ENCODE peak calls at places on chromosomes 1 and 21, in five cellular contexts. One of them, this sample, is unnamed.

GRCh38 chr1:8133657-8134430 is 107.7 kb upstream of the ERRFI1 start:
- DNase-seq in pancreas: no peak
- DNase-seq in psoas muscle: peak
- DNase-seq in suprapubic skin: peak
- DNase-seq in thoracic aorta: peak
- DNase-seq in this sample: peak

GRCh38 chr1:211133393-211133840 is 531 bp downstream of the KCNH1 start:
- DNase-seq in suprapubic skin: no peak
- DNase-seq in pancreas: no peak
- DNase-seq in thoracic aorta: no peak
- DNase-seq in psoas muscle: peak
- DNase-seq in this sample: no peak

GRCh38 chr1:58082596-58082995 is 463.9 kb downstream of the OMA1 start:
- DNase-seq in pancreas: no peak
- DNase-seq in suprapubic skin: no peak
- DNase-seq in thoracic aorta: no peak
- DNase-seq in psoas muscle: no peak
- DNase-seq in this sample: no peak

GRCh38 chr1:183096351-183096750 is 73.1 kb downstream of the LAMC1 start:
- DNase-seq in suprapubic skin: no peak
- DNase-seq in pancreas: no peak
- DNase-seq in psoas muscle: no peak
- DNase-seq in thoracic aorta: no peak
- DNase-seq in this sample: no peak

GRCh38 chr1:53342735-53343470 is 15.0 kb upstream of the LRP8 start:
- DNase-seq in pancreas: no peak
- DNase-seq in psoas muscle: no peak
- DNase-seq in suprapubic skin: peak
- DNase-seq in thoracic aorta: no peak
- DNase-seq in this sample: peak

GRCh38 chr1:156245451-156246232 is 2.2 kb downstream of the PAQR6 start:
- DNase-seq in suprapubic skin: peak
- DNase-seq in pancreas: peak
- DNase-seq in psoas muscle: peak
- DNase-seq in thoracic aorta: no peak
- DNase-seq in this sample: no peak

GRCh38 chr1:232978827-232979226 is 28.4 kb downstream of the NTPCR start:
- DNase-seq in pancreas: no peak
- DNase-seq in suprapubic skin: no peak
- DNase-seq in thoracic aorta: no peak
- DNase-seq in psoas muscle: no peak
- DNase-seq in this sample: no peak

GRCh38 chr1:93021539-93022134 is 57.4 kb upstream of the MTF2 start:
- DNase-seq in thoracic aorta: no peak
- DNase-seq in psoas muscle: no peak
- DNase-seq in suprapubic skin: no peak
- DNase-seq in pancreas: no peak
- DNase-seq in this sample: no peak

GRCh38 chr1:214461305-214461704 is 90.1 kb downstream of the PTPN14 start:
- DNase-seq in thoracic aorta: no peak
- DNase-seq in suprapubic skin: no peak
- DNase-seq in pancreas: no peak
- DNase-seq in psoas muscle: no peak
- DNase-seq in this sample: no peak

GRCh38 chr1:169109561-169110134 is 3.2 kb downstream of the ATP1B1 start:
- DNase-seq in pancreas: peak
- DNase-seq in psoas muscle: no peak
- DNase-seq in thoracic aorta: no peak
- DNase-seq in suprapubic skin: no peak
- DNase-seq in this sample: peak

GRCh38 chr1:221824909-221825308 is 83.0 kb upstream of the DUSP10 start:
- DNase-seq in thoracic aorta: no peak
- DNase-seq in suprapubic skin: no peak
- DNase-seq in psoas muscle: no peak
- DNase-seq in pancreas: no peak
- DNase-seq in this sample: no peak

GRCh38 chr1:3774503-3775247 is 2.1 kb downstream of the SMIM1 start:
- DNase-seq in suprapubic skin: no peak
- DNase-seq in pancreas: peak
- DNase-seq in thoracic aorta: no peak
- DNase-seq in psoas muscle: no peak
- DNase-seq in this sample: no peak

GRCh38 chr1:180548686-180549326 is 10.0 kb upstream of the OVAAL start:
- DNase-seq in psoas muscle: no peak
- DNase-seq in thoracic aorta: no peak
- DNase-seq in suprapubic skin: no peak
- DNase-seq in pancreas: no peak
- DNase-seq in this sample: no peak

GRCh38 chr1:56284933-56285332 is 294.4 kb downstream of the PLPP3 start:
- DNase-seq in pancreas: no peak
- DNase-seq in psoas muscle: peak
- DNase-seq in suprapubic skin: no peak
- DNase-seq in thoracic aorta: no peak
- DNase-seq in this sample: no peak

GRCh38 chr1:198711837-198712236 is 73.0 kb downstream of the PTPRC start:
- DNase-seq in pancreas: no peak
- DNase-seq in psoas muscle: no peak
- DNase-seq in suprapubic skin: no peak
- DNase-seq in thoracic aorta: no peak
- DNase-seq in this sample: no peak

GRCh38 chr1:58755468-58755872 is 28.4 kb downstream of the JUN start:
- DNase-seq in suprapubic skin: peak
- DNase-seq in psoas muscle: peak
- DNase-seq in thoracic aorta: peak
- DNase-seq in pancreas: no peak
- DNase-seq in this sample: peak

GRCh38 chr1:71787699-71788098 is 494.6 kb downstream of the NEGR1 start:
- DNase-seq in suprapubic skin: no peak
- DNase-seq in pancreas: no peak
- DNase-seq in psoas muscle: no peak
- DNase-seq in thoracic aorta: no peak
- DNase-seq in this sample: no peak

GRCh38 chr1:39407889-39408640 is 83.4 kb upstream of the BMP8A start:
- DNase-seq in thoracic aorta: no peak
- DNase-seq in pancreas: no peak
- DNase-seq in psoas muscle: no peak
- DNase-seq in suprapubic skin: no peak
- DNase-seq in this sample: no peak

GRCh38 chr21:21137986-21138385 is 139.8 kb downstream of the NCAM2 start:
- DNase-seq in suprapubic skin: no peak
- DNase-seq in thoracic aorta: no peak
- DNase-seq in pancreas: no peak
- DNase-seq in psoas muscle: no peak
- DNase-seq in this sample: no peak

GRCh38 chr1:25487628-25488027 is 55.8 kb upstream of the LDLRAP1 start:
- DNase-seq in psoas muscle: no peak
- DNase-seq in pancreas: no peak
- DNase-seq in thoracic aorta: no peak
- DNase-seq in suprapubic skin: no peak
- DNase-seq in this sample: no peak

GRCh38 chr1:53585116-53585515 is 125.9 kb downstream of the DMRTB1 start:
- DNase-seq in psoas muscle: no peak
- DNase-seq in thoracic aorta: no peak
- DNase-seq in suprapubic skin: peak
- DNase-seq in pancreas: no peak
- DNase-seq in this sample: no peak

GRCh38 chr21:46662367-46662654 is 26.8 kb downstream of the PRMT2 start:
- DNase-seq in psoas muscle: no peak
- DNase-seq in pancreas: no peak
- DNase-seq in thoracic aorta: no peak
- DNase-seq in suprapubic skin: no peak
- DNase-seq in this sample: no peak

GRCh38 chr21:26834181-26834945 is 10.8 kb downstream of the ADAMTS1 start:
- DNase-seq in pancreas: no peak
- DNase-seq in thoracic aorta: no peak
- DNase-seq in psoas muscle: no peak
- DNase-seq in suprapubic skin: no peak
- DNase-seq in this sample: no peak

GRCh38 chr1:158334601-158335292 is 3.4 kb upstream of the CD1B start:
- DNase-seq in thoracic aorta: no peak
- DNase-seq in suprapubic skin: no peak
- DNase-seq in psoas muscle: no peak
- DNase-seq in pancreas: no peak
- DNase-seq in this sample: no peak
- H3K27ac ChIP-seq in thoracic aorta: no peak
- H3K27ac ChIP-seq in suprapubic skin: no peak
- H3K27ac ChIP-seq in psoas muscle: no peak
- H3K27ac ChIP-seq in pancreas: no peak
- H3K27ac ChIP-seq in this sample: no peak

GRCh38 chr1:112177314-112177713 is 187.8 kb upstream of the KCND3 start:
- DNase-seq in thoracic aorta: no peak
- DNase-seq in psoas muscle: no peak
- DNase-seq in suprapubic skin: no peak
- DNase-seq in pancreas: no peak
- DNase-seq in this sample: no peak
- TF ChIP-seq CTCF in thoracic aorta: no peak
- TF ChIP-seq CTCF in psoas muscle: no peak
- TF ChIP-seq CTCF in suprapubic skin: no peak
- TF ChIP-seq CTCF in pancreas: no peak
- TF ChIP-seq CTCF in this sample: no peak

GRCh38 chr1:151990856-151991198 is 2.8 kb downstream of the S100A10 start:
- DNase-seq in thoracic aorta: no peak
- DNase-seq in psoas muscle: no peak
- DNase-seq in pancreas: no peak
- DNase-seq in suprapubic skin: no peak
- DNase-seq in this sample: no peak

GRCh38 chr1:151991663-151992344 is 1.9 kb downstream of the S100A10 start:
- DNase-seq in pancreas: no peak
- DNase-seq in psoas muscle: no peak
- DNase-seq in suprapubic skin: no peak
- DNase-seq in thoracic aorta: no peak
- DNase-seq in this sample: no peak

GRCh38 chr1:151990058-151990855 is 3.4 kb downstream of the S100A10 start:
- DNase-seq in pancreas: no peak
- DNase-seq in thoracic aorta: no peak
- DNase-seq in suprapubic skin: no peak
- DNase-seq in psoas muscle: no peak
- DNase-seq in this sample: no peak

GRCh38 chr1:151988405-151988851 is 5.2 kb downstream of the S100A10 start:
- DNase-seq in suprapubic skin: no peak
- DNase-seq in pancreas: no peak
- DNase-seq in psoas muscle: no peak
- DNase-seq in thoracic aorta: no peak
- DNase-seq in this sample: no peak

DNA sequence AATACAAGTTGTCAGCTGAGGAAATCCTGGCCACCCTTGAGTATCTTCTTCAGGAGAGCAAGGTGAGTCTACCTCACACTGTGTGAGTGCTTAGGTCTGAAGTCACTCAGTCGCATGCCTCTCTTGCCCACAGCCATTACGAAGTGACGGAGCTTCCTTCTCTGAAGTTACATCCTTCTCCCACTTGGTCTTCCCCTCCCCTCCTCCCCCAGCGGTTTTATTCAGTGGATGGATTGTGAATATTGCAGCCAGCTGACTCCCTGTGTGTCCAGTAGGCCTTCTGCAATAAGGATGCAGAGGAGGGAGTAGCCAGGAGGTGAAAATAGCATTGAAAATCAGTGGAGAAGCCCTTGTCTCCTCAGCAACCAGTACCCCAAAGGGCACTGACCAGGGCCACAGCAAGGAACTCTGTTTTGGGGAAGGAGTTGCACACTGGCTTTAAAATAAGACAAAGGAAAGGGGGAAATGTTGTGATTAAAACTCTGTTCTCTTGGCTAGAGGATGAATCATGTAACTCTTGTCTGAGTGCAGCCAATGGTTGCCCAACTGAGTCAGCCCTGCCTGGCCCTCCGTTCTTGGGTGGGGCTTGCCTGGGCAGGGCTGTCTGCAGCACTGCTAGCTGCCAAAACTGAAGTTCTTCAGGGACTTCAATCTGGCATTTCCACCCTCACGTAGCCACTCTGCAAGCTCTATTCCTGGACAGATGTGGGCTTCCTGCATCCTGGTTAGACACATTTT is 4.4 kb downstream of the S100A10 start:
- DNase-seq in thoracic aorta: no peak
- DNase-seq in pancreas: no peak
- DNase-seq in suprapubic skin: peak
- DNase-seq in psoas muscle: peak
- DNase-seq in this sample: peak
- H3K4me3 ChIP-seq in thoracic aorta: peak
- H3K4me3 ChIP-seq in pancreas: no peak
- H3K4me3 ChIP-seq in suprapubic skin: peak
- H3K4me3 ChIP-seq in psoas muscle: no peak
- H3K4me3 ChIP-seq in this sample: peak

DNA sequence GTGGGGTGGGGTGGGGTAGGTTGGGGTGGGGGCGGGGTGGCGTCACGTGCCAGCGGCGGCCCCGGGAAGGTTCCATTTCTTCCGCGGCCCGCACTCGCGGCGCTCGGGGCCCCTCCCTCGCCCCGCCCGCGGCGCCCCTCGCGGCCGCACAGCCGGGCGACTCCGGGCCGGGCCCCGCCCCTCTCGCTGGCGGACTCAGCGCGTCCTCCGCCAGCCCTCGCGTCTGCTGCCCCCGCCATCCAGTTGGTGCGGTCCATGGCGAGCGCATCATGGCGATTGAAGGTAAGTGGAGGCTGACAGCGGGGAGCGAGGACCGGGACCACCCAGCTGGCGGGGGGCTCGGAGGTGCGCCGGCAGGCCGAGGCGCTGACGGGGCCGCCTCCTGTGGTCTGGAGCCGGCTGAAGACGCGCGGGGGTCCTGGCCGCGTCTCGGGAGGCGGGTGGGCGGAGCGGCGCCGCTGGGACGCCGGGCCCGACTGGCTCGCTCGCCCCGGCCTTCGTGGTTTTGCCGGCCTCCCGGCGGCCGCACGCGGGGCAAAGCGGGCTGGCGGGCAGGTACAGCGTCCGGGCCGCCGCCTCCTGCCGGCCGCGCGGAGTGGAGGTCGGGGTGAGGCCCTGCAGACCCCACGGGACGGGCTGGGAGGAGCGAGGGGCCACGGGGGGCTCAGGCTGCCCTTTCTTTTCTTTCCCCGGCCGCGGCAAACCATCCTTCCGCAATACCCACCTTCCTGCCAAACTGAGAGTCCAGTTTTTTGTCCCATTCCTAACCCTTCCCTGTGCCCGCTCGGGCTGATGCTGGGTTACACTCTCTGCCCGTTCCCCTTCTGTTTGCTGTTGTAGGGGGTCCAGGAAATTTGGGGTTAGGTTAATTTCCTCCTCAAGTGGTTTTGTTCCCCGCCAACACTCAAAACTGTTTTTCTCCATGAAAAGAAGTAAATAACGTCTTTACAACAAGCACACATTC is at the start of gene SYT14:
- DNase-seq in suprapubic skin: no peak
- DNase-seq in thoracic aorta: no peak
- DNase-seq in pancreas: peak
- DNase-seq in psoas muscle: peak
- DNase-seq in this sample: no peak
- H3K27ac ChIP-seq in suprapubic skin: no peak
- H3K27ac ChIP-seq in thoracic aorta: no peak
- H3K27ac ChIP-seq in pancreas: no peak
- H3K27ac ChIP-seq in psoas muscle: no peak
- H3K27ac ChIP-seq in this sample: no peak